ENCODE peak calls at places on chromosomes 6 and 20, in five cellular contexts. Y is amniotic stem cell; K is activated effector memory CD4-positive, alpha-beta T cell treated with Interleukin-2 at 50 U/mL for 16 hours; G is HTR-8/SVneo; W is mucosa of gallbladder. U is an unnamed sample.
A peak's percentile ranks its signal among the peaks of the same experiment; 100 is the strongest.

GRCh38 chr20:63216849-63217471 is 1.0 kb upstream of the YTHDF1 start:
- DNase-seq in Y (no peak), K (no peak), G (peak; percentile 30), W (no peak), U (no peak)

GRCh38 chr6:108263371-108263770 is 2.5 kb upstream of the SNX3 start:
- DNase-seq in Y (no peak), K (no peak), G (no peak), W (no peak), U (no peak)

GRCh38 chr20:32536861-32537656 is 48.1 kb downstream of the NOL4L start:
- DNase-seq in Y (no peak), K (peak; percentile 63), G (no peak), W (peak; percentile 90), U (no peak)

GRCh38 chr6:148272084-148272483 is 70.6 kb upstream of the SASH1 start:
- DNase-seq in Y (peak; percentile 61), K (no peak), G (peak; percentile 34), W (no peak), U (peak; percentile 93)

GRCh38 chr20:50344232-50345071 is 153.8 kb downstream of the CEBPB start:
- DNase-seq in Y (no peak), K (no peak), G (no peak), W (no peak), U (no peak)

GRCh38 chr6:138647006-138647405 is 126.6 kb upstream of the CCDC28A start:
- DNase-seq in Y (peak; percentile 67), K (no peak), G (no peak), W (no peak), U (no peak)

GRCh38 chr6:68128211-68128610 is 506.9 kb upstream of the ADGRB3 start:
- DNase-seq in Y (no peak), K (no peak), G (no peak), W (no peak), U (no peak)

GRCh38 chr6:104896914-104897313 is 37.2 kb upstream of the HACE1 start:
- DNase-seq in Y (no peak), K (no peak), G (no peak), W (no peak), U (no peak)

GRCh38 chr6:105608393-105608705 is 205.5 kb upstream of the PREP start:
- DNase-seq in Y (no peak), K (no peak), G (no peak), W (no peak), U (no peak)

GRCh38 chr6:19838442-19839236 is 1.5 kb downstream of the ID4 start:
- DNase-seq in Y (no peak), K (no peak), G (peak; percentile 9), W (no peak), U (peak; percentile 61)

GRCh38 chr20:56091635-56092180 is 86.4 kb upstream of the CBLN4 start:
- DNase-seq in Y (no peak), K (no peak), G (no peak), W (no peak), U (peak; percentile 28)

GRCh38 chr6:42405025-42405424 is 46.7 kb downstream of the TRERF1 start:
- DNase-seq in Y (peak; percentile 46), K (no peak), G (no peak), W (no peak), U (peak; percentile 73)

GRCh38 chr20:18926972-18927371 is 113.4 kb downstream of the SCP2D1 start:
- DNase-seq in Y (no peak), K (no peak), G (no peak), W (no peak), U (no peak)

GRCh38 chr20:39090881-39091280 is 128.7 kb downstream of the DHX35 start:
- DNase-seq in Y (no peak), K (no peak), G (no peak), W (no peak), U (no peak)

GRCh38 chr6:34855463-34855862 is 32.4 kb downstream of the TAF11 start:
- DNase-seq in Y (no peak), K (no peak), G (no peak), W (no peak), U (peak; percentile 15)

GRCh38 chr6:74597266-74597665 is 608.6 kb downstream of the COL12A1 start:
- DNase-seq in Y (no peak), K (no peak), G (no peak), W (no peak), U (no peak)

GRCh38 chr20:24364464-24364863 is 105.0 kb upstream of the SYNDIG1 start:
- DNase-seq in Y (no peak), K (no peak), G (no peak), W (no peak), U (no peak)

GRCh38 chr20:64077876-64078551 is 1.3 kb downstream of the RGS19 start:
- DNase-seq in Y (no peak), K (peak; percentile 65), G (no peak), W (no peak), U (no peak)

GRCh38 chr20:50969912-50970311 is 11.3 kb downstream of the MOCS3 start:
- DNase-seq in Y (no peak), K (no peak), G (no peak), W (no peak), U (no peak)

GRCh38 chr20:13670160-13670559 is 31.4 kb upstream of the TASP1 start:
- DNase-seq in Y (no peak), K (no peak), G (no peak), W (no peak), U (no peak)

U was measured in Daoy.